ENCODE peak calls at places on chromosome 13, in ten cellular contexts. V, E, D, Z, L, A, X, U, K and N are unnamed samples.

GRCh38 chr13:102440259-102440936 is 38.5 kb upstream of the FGF14 start:
- DNase-seq in L (peak), D (no peak), E (no peak), K (no peak), U (peak), Z (no peak), V (no peak), X (no peak), A (no peak), N (no peak)

GRCh38 chr13:75195479-75196111 is 286.4 kb downstream of the TBC1D4 start:
- DNase-seq in Z (no peak), X (no peak), E (no peak), U (no peak), K (no peak), D (no peak), A (no peak), L (no peak), V (peak), N (no peak)

GRCh38 chr13:39938591-39938990 is 283.1 kb downstream of the COG6 start:
- DNase-seq in X (no peak), E (no peak), A (no peak), Z (no peak), U (no peak), V (no peak), K (no peak), L (no peak), D (no peak), N (no peak)

GRCh38 chr13:98721825-98722510 is 30.5 kb downstream of the SLC15A1 start:
- DNase-seq in L (no peak), E (no peak), A (no peak), X (no peak), Z (no peak), U (no peak), D (no peak), K (no peak), V (no peak), N (no peak)

GRCh38 chr13:35859981-35860380 is 271.2 kb downstream of the DCLK1 start:
- DNase-seq in V (no peak), X (no peak), E (no peak), L (no peak), U (no peak), A (no peak), Z (no peak), D (no peak), K (no peak), N (no peak)

GRCh38 chr13:28854657-28855056 is 34.5 kb downstream of the MTUS2 start:
- DNase-seq in U (no peak), D (no peak), Z (no peak), X (no peak), K (no peak), L (no peak), A (no peak), E (no peak), V (peak), N (peak)

GRCh38 chr13:26280822-26281221 is 26.9 kb downstream of the CDK8 start:
- DNase-seq in A (no peak), V (no peak), L (no peak), D (no peak), E (no peak), X (no peak), U (no peak), K (no peak), Z (no peak), N (no peak)

GRCh38 chr13:23561261-23561660 is 9.0 kb upstream of the TNFRSF19 start:
- DNase-seq in K (no peak), A (no peak), D (no peak), L (no peak), V (no peak), X (no peak), U (peak), Z (no peak), E (no peak), N (no peak)

GRCh38 chr13:40409278-40409677 is 257.2 kb downstream of the FOXO1 start:
- DNase-seq in L (no peak), K (no peak), D (no peak), Z (no peak), V (peak), U (no peak), A (no peak), X (no peak), E (no peak), N (no peak)

GRCh38 chr13:51444922-51445321 is 7.9 kb downstream of the INTS6 start:
- DNase-seq in Z (no peak), E (no peak), K (no peak), V (peak), L (no peak), A (no peak), X (no peak), D (no peak), U (no peak), N (no peak)

GRCh38 chr13:113804703-113805430 is 45.8 kb downstream of the TMEM255B start:
- DNase-seq in L (no peak), E (no peak), U (no peak), X (no peak), Z (no peak), K (no peak), A (no peak), V (no peak), D (no peak), N (no peak)

GRCh38 chr13:98462241-98462882 is 114.5 kb downstream of the STK24 start:
- DNase-seq in Z (no peak), D (no peak), V (no peak), A (no peak), X (no peak), K (no peak), E (no peak), U (no peak), L (no peak), N (no peak)

GRCh38 chr13:31012285-31013024 is 80.0 kb downstream of the TEX26 start:
- DNase-seq in D (no peak), A (no peak), E (no peak), L (no peak), U (no peak), X (no peak), K (no peak), V (peak), Z (no peak), N (no peak)

GRCh38 chr13:31923134-31923763 is 108.3 kb upstream of the FRY start:
- DNase-seq in D (no peak), L (no peak), K (no peak), A (no peak), E (no peak), U (no peak), V (no peak), X (no peak), Z (no peak), N (no peak)